ENCODE peak calls at places on chromosomes 16 and 17, in five cellular contexts. Y, K, C, I and M are unnamed samples.
A peak's percentile ranks its signal among the peaks of the same experiment; 100 is the strongest.

GRCh38 chr17:48102700-48103378 is 1.6 kb upstream of the CBX1 start:
- DNase-seq in Y (peak; percentile 50), K (no peak), C (no peak), I (no peak), M (no peak)

GRCh38 chr16:56872863-56873391 is 7.9 kb downstream of the SLC12A3 start:
- DNase-seq in Y (no peak), K (no peak), C (no peak), I (no peak), M (no peak)

GRCh38 chr17:71790791-71791190 is 330.0 kb upstream of the SOX9 start:
- DNase-seq in Y (no peak), K (no peak), C (no peak), I (no peak), M (no peak)

GRCh38 chr16:86670835-86671234 is 92.5 kb downstream of the FOXL1 start:
- DNase-seq in Y (no peak), K (no peak), C (no peak), I (no peak), M (no peak)

GRCh38 chr17:42202696-42203095 is 8.4 kb upstream of the GHDC start:
- DNase-seq in Y (no peak), K (no peak), C (no peak), I (no peak), M (no peak)

GRCh38 chr16:51152691-51153261 is 1.7 kb upstream of the SALL1 start:
- DNase-seq in Y (no peak), K (no peak), C (no peak), I (no peak), M (no peak)

GRCh38 chr16:27781195-27781524 is 231.2 kb downstream of the KATNIP start:
- DNase-seq in Y (no peak), K (peak; percentile 65), C (no peak), I (no peak), M (peak; percentile 78)

GRCh38 chr17:57370051-57370581 is 113.8 kb downstream of the MSI2 start:
- DNase-seq in Y (no peak), K (no peak), C (no peak), I (no peak), M (no peak)

GRCh38 chr16:64251742-64252141 is 870.1 kb downstream of the CDH11 start:
- DNase-seq in Y (no peak), K (no peak), C (peak; percentile 26), I (no peak), M (no peak)

GRCh38 chr17:49318438-49318965 is 43.5 kb downstream of the ZNF652 start:
- DNase-seq in Y (no peak), K (no peak), C (no peak), I (no peak), M (no peak)

GRCh38 chr17:4858880-4859260 is 25.7 kb downstream of the MINK1 start:
- DNase-seq in Y (no peak), K (peak; percentile 71), C (no peak), I (no peak), M (peak; percentile 75)

GRCh38 chr16:89395150-89396142 is 94.9 kb downstream of the ANKRD11 start:
- DNase-seq in Y (no peak), K (peak; percentile 93), C (peak; percentile 93), I (peak; percentile 90), M (peak; percentile 94)

GRCh38 chr16:25158401-25158800 is 46.9 kb downstream of the LCMT1 start:
- DNase-seq in Y (no peak), K (no peak), C (no peak), I (no peak), M (no peak)

GRCh38 chr16:83715217-83715920 is 92.4 kb upstream of the HSBP1 start:
- DNase-seq in Y (no peak), K (peak; percentile 59), C (no peak), I (no peak), M (no peak)

GRCh38 chr17:17140590-17140980 is 65.5 kb downstream of the PLD6 start:
- DNase-seq in Y (no peak), K (no peak), C (no peak), I (no peak), M (no peak)

GRCh38 chr16:48498761-48499600 is 111.0 kb downstream of the N4BP1 start:
- DNase-seq in Y (no peak), K (no peak), C (peak; percentile 36), I (no peak), M (peak; percentile 48)

GRCh38 chr16:74760007-74760767 is 14.4 kb downstream of the FA2H start:
- DNase-seq in Y (no peak), K (no peak), C (no peak), I (no peak), M (no peak)

GRCh38 chr17:48925251-48925990 is 17.2 kb downstream of the UBE2Z start:
- DNase-seq in Y (no peak), K (no peak), C (no peak), I (no peak), M (no peak)

GRCh38 chr16:85777583-85778310 is 21.6 kb downstream of the EMC8 start:
- DNase-seq in Y (no peak), K (no peak), C (no peak), I (peak; percentile 83), M (no peak)

GRCh38 chr16:15803608-15804007 is 53.2 kb downstream of the MYH11 start:
- DNase-seq in Y (no peak), K (no peak), C (no peak), I (no peak), M (no peak)

GRCh38 chr16:68227850-68228553 is 7.9 kb downstream of the ESRP2 start:
- DNase-seq in Y (no peak), K (peak; percentile 82), C (peak; percentile 88), I (no peak), M (no peak)

GRCh38 chr17:68759343-68760140 is 158.4 kb upstream of the FAM20A start:
- DNase-seq in Y (no peak), K (peak; percentile 91), C (peak; percentile 90), I (peak; percentile 92), M (peak; percentile 88)

DNA sequence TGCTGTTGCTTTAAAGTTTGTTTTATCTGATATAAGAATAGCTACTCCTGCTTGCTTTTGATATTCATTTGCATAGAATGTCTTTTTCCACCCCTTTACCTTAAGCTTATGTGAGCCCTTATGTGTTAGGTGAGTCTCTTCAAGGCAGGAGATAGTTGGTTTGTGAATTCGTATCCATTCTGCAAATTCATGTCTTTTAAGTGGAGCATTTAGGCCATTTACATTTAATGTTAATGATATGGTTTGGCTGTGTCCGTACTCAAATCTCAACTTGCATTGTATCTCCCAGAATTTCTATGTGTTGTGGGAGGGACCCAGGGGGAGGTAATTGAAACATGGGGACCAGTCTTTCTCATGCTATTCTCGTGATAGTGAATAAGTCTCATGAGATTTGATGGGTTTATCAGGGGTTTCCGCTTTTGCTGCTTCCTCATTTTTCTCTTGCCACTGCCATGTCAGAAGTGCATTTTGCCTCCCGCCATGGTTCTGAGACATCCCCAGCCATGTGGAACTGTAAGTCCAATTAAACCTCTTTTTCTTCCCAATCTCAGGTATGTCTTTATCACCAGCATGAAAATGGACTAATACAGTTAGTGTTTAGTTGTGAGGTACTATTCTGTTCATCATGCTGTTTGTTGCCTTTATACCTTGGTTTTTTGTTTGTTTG is 27.2 kb downstream of the ATF7IP2 start:
- DNase-seq in Y (no peak), K (no peak), C (no peak), I (no peak), M (no peak)
- H3K9me3 ChIP-seq in Y (peaks cover 22% of the 10 kb centered on the region), K (peaks cover 29% of the 10 kb centered on the region), C (peaks cover 3% of the 10 kb centered on the region), I (peaks cover 18% of the 10 kb centered on the region), M (no peaks in the 10 kb centered on the region)

GRCh38 chr17:19728114-19728495 is 11.7 kb upstream of the SLC47A2 start:
- DNase-seq in Y (no peak), K (peak; percentile 95), C (peak; percentile 92), I (peak; percentile 72), M (peak; percentile 91)
- H3K4me1 ChIP-seq in Y (peaks cover 21% of the 10 kb centered on the region), K (peaks cover 33% of the 10 kb centered on the region), C (peaks cover 34% of the 10 kb centered on the region), I (peaks cover 6% of the 10 kb centered on the region), M (peaks cover 8% of the 10 kb centered on the region)

DNA sequence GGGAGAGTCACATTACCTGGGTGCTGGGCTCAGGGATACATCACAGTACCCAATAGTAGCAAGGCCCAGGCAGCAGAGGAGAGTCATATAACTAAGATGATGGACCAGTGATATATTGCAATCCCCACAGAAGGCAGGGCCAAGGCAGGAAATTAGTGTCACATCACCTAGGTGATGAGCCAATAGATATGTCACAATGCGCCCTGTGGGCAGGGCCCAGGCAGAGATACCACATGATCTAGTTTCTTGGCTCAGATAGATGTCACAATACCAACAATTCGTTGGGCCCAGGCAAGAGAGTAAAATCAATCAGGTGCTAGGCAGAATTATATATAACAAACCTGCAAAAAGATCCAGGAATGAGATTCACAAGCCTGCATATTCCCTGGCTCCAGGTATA is 2111.5 kb downstream of the TP53TG3F start:
- DNase-seq in Y (no peak), K (no peak), C (no peak), I (peak; percentile 16), M (no peak)
- H3K9me3 ChIP-seq in Y (no peaks in the 10 kb centered on the region), K (no peaks in the 10 kb centered on the region), C (no peaks in the 10 kb centered on the region), I (peaks cover 8% of the 10 kb centered on the region), M (no peaks in the 10 kb centered on the region)

DNA sequence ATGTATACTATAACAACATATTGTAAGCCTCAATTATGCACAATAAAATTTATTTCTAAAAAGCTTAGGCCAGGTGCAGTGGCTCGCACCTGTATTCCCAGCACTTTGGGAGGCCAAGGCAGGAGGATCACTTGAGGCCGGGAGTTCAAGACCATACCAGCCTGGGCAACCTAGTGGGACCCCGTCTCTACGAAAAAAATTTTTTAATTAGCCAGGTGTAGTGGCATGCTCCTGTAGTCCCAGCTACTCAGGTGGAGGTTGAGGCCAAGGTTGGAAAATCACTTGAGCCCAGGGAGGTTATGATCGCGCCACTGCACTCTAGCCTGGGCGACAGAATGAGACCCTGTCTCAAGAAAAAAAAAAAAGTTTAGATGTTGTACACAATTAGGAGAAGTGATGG is 45.5 kb downstream of the VMP1 start:
- DNase-seq in Y (no peak), K (no peak), C (no peak), I (no peak), M (no peak)
- H3K4me1 ChIP-seq in Y (peaks cover 5% of the 10 kb centered on the region), K (peaks cover 14% of the 10 kb centered on the region), C (peaks cover 6% of the 10 kb centered on the region), I (peaks cover 34% of the 10 kb centered on the region), M (no peaks in the 10 kb centered on the region)